ENCODE peak calls at places on chromosomes 2 and 18, in four cellular contexts. One of them, this sample, is unnamed.
A peak's percentile ranks its signal among the peaks of the same experiment; 100 is the strongest.

GRCh38 chr18:57475903-57476302 is 40.7 kb downstream of the ONECUT2 start:
- DNase-seq in HepG2: no peak
- DNase-seq in K562: no peak
- DNase-seq in H1: no peak
- DNase-seq in this sample: no peak

GRCh38 chr18:45241982-45242565 is 373.2 kb upstream of the SLC14A2 start:
- DNase-seq in HepG2: no peak
- DNase-seq in K562: no peak
- DNase-seq in H1: no peak
- DNase-seq in this sample: no peak

GRCh38 chr2:212892193-212892592 is 259.2 kb downstream of the IKZF2 start:
- DNase-seq in HepG2: peak; percentile 46
- DNase-seq in K562: no peak
- DNase-seq in H1: no peak
- DNase-seq in this sample: no peak

GRCh38 chr2:74205113-74205512 is 6.7 kb downstream of the MTHFD2 start:
- DNase-seq in HepG2: no peak
- DNase-seq in K562: no peak
- DNase-seq in H1: no peak
- DNase-seq in this sample: no peak

GRCh38 chr18:76679877-76680276 is 142.5 kb upstream of the ZNF236 start:
- DNase-seq in HepG2: no peak
- DNase-seq in K562: no peak
- DNase-seq in H1: no peak
- DNase-seq in this sample: no peak

GRCh38 chr2:73176205-73176880 is 26.0 kb upstream of the NOTO start:
- DNase-seq in HepG2: peak; percentile 47
- DNase-seq in K562: no peak
- DNase-seq in H1: no peak
- DNase-seq in this sample: no peak

GRCh38 chr18:74146756-74147155 is 878 bp downstream of the FBXO15 start:
- DNase-seq in HepG2: no peak
- DNase-seq in K562: no peak
- DNase-seq in H1: no peak
- DNase-seq in this sample: no peak

GRCh38 chr2:224999784-225000183 is 42.5 kb downstream of the DOCK10 start:
- DNase-seq in HepG2: no peak
- DNase-seq in K562: no peak
- DNase-seq in H1: no peak
- DNase-seq in this sample: no peak

GRCh38 chr2:134457765-134458202 is 203.9 kb downstream of the MGAT5 start:
- DNase-seq in HepG2: peak; percentile 86
- DNase-seq in K562: no peak
- DNase-seq in H1: no peak
- DNase-seq in this sample: no peak

GRCh38 chr18:28729321-28729720 is 552.4 kb upstream of the CDH2 start:
- DNase-seq in HepG2: no peak
- DNase-seq in K562: no peak
- DNase-seq in H1: no peak
- DNase-seq in this sample: no peak

GRCh38 chr18:48191494-48191893 is 217.7 kb downstream of the ZBTB7C start:
- DNase-seq in HepG2: no peak
- DNase-seq in K562: no peak
- DNase-seq in H1: no peak
- DNase-seq in this sample: no peak

GRCh38 chr2:200050921-200051620 is 95.7 kb downstream of the MAIP1 start:
- DNase-seq in HepG2: no peak
- DNase-seq in K562: no peak
- DNase-seq in H1: no peak
- DNase-seq in this sample: no peak

GRCh38 chr2:200049086-200049485 is 93.7 kb downstream of the MAIP1 start:
- DNase-seq in HepG2: no peak
- DNase-seq in K562: no peak
- DNase-seq in H1: no peak
- DNase-seq in this sample: no peak

GRCh38 chr2:200048421-200048820 is 93.0 kb downstream of the MAIP1 start:
- DNase-seq in HepG2: no peak
- DNase-seq in K562: no peak
- DNase-seq in H1: no peak
- DNase-seq in this sample: no peak

GRCh38 chr2:200052627-200053026 is 97.2 kb downstream of the MAIP1 start:
- DNase-seq in HepG2: no peak
- DNase-seq in K562: no peak
- DNase-seq in H1: no peak
- DNase-seq in this sample: no peak

GRCh38 chr2:200051621-200051945 is 96.2 kb downstream of the MAIP1 start:
- DNase-seq in HepG2: no peak
- DNase-seq in K562: no peak
- DNase-seq in H1: no peak
- DNase-seq in this sample: no peak
- TF ChIP-seq SRF in HepG2: no peak
- TF ChIP-seq SRF in K562: no peak
- TF ChIP-seq SRF in H1: no peak
- TF ChIP-seq SRF in this sample: no peak

GRCh38 chr2:194870974-194871535 is 786.0 kb upstream of the SLC39A10 start:
- DNase-seq in HepG2: no peak
- DNase-seq in K562: no peak
- DNase-seq in H1: no peak
- DNase-seq in this sample: no peak

DNA sequence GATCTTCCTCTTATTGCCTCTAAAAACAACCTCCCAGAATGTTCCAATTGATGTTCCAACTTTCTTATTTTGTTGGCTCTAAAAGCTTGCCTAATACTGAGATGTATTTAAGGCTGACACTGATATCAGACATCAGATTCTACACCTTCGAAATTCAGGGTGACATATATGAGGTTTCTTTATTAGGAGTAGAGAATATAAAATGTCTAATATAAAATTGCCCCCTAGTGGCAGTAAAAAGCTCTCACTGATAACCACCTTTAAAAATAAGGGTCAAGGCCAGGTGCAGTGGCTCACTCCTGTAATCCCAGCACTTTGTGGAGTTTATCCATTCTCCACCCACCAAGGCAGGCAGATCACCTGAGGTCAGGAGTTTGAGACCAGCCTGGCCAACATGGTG is 789.7 kb upstream of the SLC39A10 start:
- DNase-seq in HepG2: no peak
- DNase-seq in K562: no peak
- DNase-seq in H1: no peak
- DNase-seq in this sample: no peak
- TF ChIP-seq USF2 in HepG2: no peak
- TF ChIP-seq USF2 in K562: no peak
- TF ChIP-seq USF2 in H1: no peak
- TF ChIP-seq USF2 in this sample: no peak

GRCh38 chr2:117698819-117699218 is 115.7 kb upstream of the DDX18 start:
- DNase-seq in HepG2: no peak
- DNase-seq in K562: no peak
- DNase-seq in H1: no peak
- DNase-seq in this sample: no peak

GRCh38 chr2:117698287-117698686 is 116.2 kb upstream of the DDX18 start:
- DNase-seq in HepG2: no peak
- DNase-seq in K562: no peak
- DNase-seq in H1: no peak
- DNase-seq in this sample: no peak

GRCh38 chr2:117704818-117705217 is 109.7 kb upstream of the DDX18 start:
- DNase-seq in HepG2: no peak
- DNase-seq in K562: no peak
- DNase-seq in H1: no peak
- DNase-seq in this sample: no peak

GRCh38 chr2:117703868-117704267 is 110.6 kb upstream of the DDX18 start:
- DNase-seq in HepG2: no peak
- DNase-seq in K562: no peak
- DNase-seq in H1: no peak
- DNase-seq in this sample: no peak

GRCh38 chr2:117702098-117702497 is 112.4 kb upstream of the DDX18 start:
- DNase-seq in HepG2: no peak
- DNase-seq in K562: no peak
- DNase-seq in H1: no peak
- DNase-seq in this sample: no peak
- TF ChIP-seq SRF in HepG2: no peak
- TF ChIP-seq SRF in K562: no peak
- TF ChIP-seq SRF in H1: no peak
- TF ChIP-seq SRF in this sample: no peak

GRCh38 chr2:85367180-85367579 is 12.6 kb downstream of the ELMOD3 start:
- DNase-seq in HepG2: no peak
- DNase-seq in K562: no peak
- DNase-seq in H1: no peak
- DNase-seq in this sample: no peak
- TF ChIP-seq USF2 in HepG2: no peak
- TF ChIP-seq USF2 in K562: no peak
- TF ChIP-seq USF2 in H1: no peak
- TF ChIP-seq USF2 in this sample: no peak

DNA sequence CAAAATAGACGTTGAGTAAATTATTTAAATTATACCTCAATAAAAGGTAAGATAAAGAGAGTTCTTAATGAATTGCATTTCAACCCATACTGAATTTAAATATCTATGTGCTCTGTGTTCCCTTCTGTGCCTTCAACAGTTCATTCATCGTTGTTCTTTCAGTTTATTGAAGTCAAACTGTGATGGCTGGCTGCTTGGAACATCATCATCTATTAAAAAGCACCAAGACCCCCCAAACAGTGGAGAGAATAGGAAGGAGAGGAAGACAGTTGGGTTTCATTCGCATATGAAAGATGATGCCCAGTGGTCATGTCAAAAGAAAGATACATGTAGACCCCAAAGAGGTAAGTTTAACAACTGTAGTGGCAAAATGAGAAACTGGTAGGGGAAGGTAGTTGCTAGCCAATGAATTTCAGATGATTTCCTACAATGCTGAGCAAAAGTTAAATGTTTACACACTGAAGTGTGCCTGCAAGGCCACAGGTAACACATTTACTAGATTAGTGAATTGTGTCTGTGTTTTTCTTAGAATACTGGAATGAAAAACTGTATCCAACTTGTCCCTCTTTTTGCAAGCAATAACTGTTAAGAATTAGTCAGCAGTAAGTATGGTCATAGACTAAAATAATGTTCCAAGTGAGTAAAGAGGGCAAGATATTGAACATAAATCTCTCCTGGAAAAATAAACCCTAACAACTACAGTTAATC is 331.3 kb downstream of the KIAA1328 start:
- DNase-seq in HepG2: peak; percentile 8
- DNase-seq in K562: no peak
- DNase-seq in H1: no peak
- DNase-seq in this sample: no peak
- TF ChIP-seq SRF in HepG2: no peak
- TF ChIP-seq SRF in K562: no peak
- TF ChIP-seq SRF in H1: no peak
- TF ChIP-seq SRF in this sample: no peak

GRCh38 chr2:64421199-64421598 is 32.8 kb upstream of the LGALSL start:
- DNase-seq in HepG2: no peak
- DNase-seq in K562: no peak
- DNase-seq in H1: no peak
- DNase-seq in this sample: no peak

GRCh38 chr2:64422466-64422865 is 31.5 kb upstream of the LGALSL start:
- DNase-seq in HepG2: no peak
- DNase-seq in K562: no peak
- DNase-seq in H1: no peak
- DNase-seq in this sample: no peak

GRCh38 chr2:64424421-64424987 is 29.5 kb upstream of the LGALSL start:
- DNase-seq in HepG2: no peak
- DNase-seq in K562: no peak
- DNase-seq in H1: no peak
- DNase-seq in this sample: no peak

GRCh38 chr2:64423303-64423702 is 30.7 kb upstream of the LGALSL start:
- DNase-seq in HepG2: no peak
- DNase-seq in K562: no peak
- DNase-seq in H1: no peak
- DNase-seq in this sample: no peak

DNA sequence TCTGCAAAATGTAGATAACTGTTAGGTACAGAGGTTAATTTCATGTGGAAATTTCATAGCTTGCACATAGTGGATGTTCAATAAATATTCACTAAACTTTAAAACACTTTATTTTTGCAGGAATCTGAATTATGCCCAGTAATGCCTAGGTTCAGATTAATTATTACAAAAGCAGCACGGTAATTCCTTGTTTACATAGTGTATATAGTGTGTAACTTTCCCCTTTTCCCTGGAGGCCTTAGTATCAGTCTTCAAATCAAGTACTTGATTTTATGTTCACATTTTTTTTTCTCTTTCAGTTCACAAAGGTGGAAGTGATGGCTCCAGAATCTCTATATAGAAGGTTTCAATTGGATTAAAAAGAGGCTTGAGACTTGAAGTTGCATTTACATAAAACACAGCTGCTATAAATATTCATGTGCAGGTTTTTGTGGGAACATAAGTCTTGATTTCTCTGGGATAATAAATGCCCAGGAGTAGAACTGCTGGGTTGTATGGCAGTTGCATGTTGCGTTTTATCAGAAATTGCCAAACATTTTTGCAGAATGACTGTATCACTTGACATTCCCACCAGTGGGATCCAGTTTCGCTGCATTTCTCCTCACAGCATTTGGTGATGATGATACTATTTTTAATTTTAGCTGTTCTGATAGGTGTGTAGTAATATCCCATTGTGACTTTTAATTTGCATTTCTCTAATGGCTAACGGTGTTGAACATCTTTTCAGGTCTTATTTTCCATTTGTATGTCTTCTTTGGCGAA is 27.6 kb upstream of the LGALSL start:
- DNase-seq in HepG2: no peak
- DNase-seq in K562: no peak
- DNase-seq in H1: no peak
- DNase-seq in this sample: no peak
- TF ChIP-seq USF2 in HepG2: no peak
- TF ChIP-seq USF2 in K562: no peak
- TF ChIP-seq USF2 in H1: no peak
- TF ChIP-seq USF2 in this sample: no peak

GRCh38 chr2:57862153-57862552 is 184.5 kb upstream of the VRK2 start:
- DNase-seq in HepG2: no peak
- DNase-seq in K562: no peak
- DNase-seq in H1: no peak
- DNase-seq in this sample: no peak
- TF ChIP-seq SRF in HepG2: no peak
- TF ChIP-seq SRF in K562: no peak
- TF ChIP-seq SRF in H1: no peak
- TF ChIP-seq SRF in this sample: no peak